ENCODE peak calls at places on chromosomes 1 and 21, in five cellular contexts. F is body of pancreas, N is stomach, Q is K562, R is A549. D is an unnamed sample.

GRCh38 chr1:97384294-97384952 is 536.4 kb downstream of the DPYD start:
- DNase-seq in N (no peak), R (no peak), F (no peak), Q (no peak), D (no peak)

GRCh38 chr1:229621663-229622062 is 4.3 kb downstream of the TAF5L start:
- DNase-seq in N (no peak), Q (no peak), R (no peak), F (no peak), D (no peak)

GRCh38 chr1:2480986-2481364 is 4.9 kb downstream of the PLCH2 start:
- DNase-seq in N (peak), R (no peak), Q (no peak), F (no peak), D (no peak)

GRCh38 chr1:53626576-53626975 is 112.4 kb downstream of the GLIS1 start:
- DNase-seq in Q (no peak), N (no peak), R (no peak), F (no peak), D (no peak)

GRCh38 chr1:182795563-182796228 is 6.1 kb downstream of the NPL start:
- DNase-seq in N (no peak), F (no peak), R (peak), Q (peak), D (no peak)

GRCh38 chr1:115976900-115977480 is 677 bp downstream of the SLC22A15 start:
- DNase-seq in R (no peak), Q (no peak), N (no peak), F (no peak), D (no peak)

GRCh38 chr1:29674625-29675326 is 438.5 kb downstream of the PTPRU start:
- DNase-seq in F (no peak), Q (no peak), N (peak), R (no peak), D (peak)

GRCh38 chr1:94591791-94592565 is 50.4 kb upstream of the F3 start:
- DNase-seq in N (no peak), F (no peak), Q (no peak), R (no peak), D (no peak)

GRCh38 chr1:90841477-90841876 is 124.4 kb upstream of the BARHL2 start:
- DNase-seq in R (no peak), Q (no peak), N (no peak), F (no peak), D (no peak)

GRCh38 chr21:44845418-44846200 is 27.7 kb upstream of the SUMO3 start:
- DNase-seq in Q (peak), N (peak), F (peak), R (peak), D (peak)

GRCh38 chr1:226820935-226821718 is 49.3 kb upstream of the PSEN2 start:
- DNase-seq in Q (no peak), R (peak), F (peak), N (peak), D (peak)

GRCh38 chr1:160814316-160814715 is 18.3 kb downstream of the LY9 start:
- DNase-seq in R (no peak), Q (no peak), N (no peak), F (no peak), D (no peak)

GRCh38 chr1:21397813-21398188 is 42.1 kb upstream of the NBPF3 start:
- DNase-seq in N (no peak), Q (peak), R (no peak), F (no peak), D (no peak)

GRCh38 chr21:17789085-17789484 is 30.1 kb downstream of the C21orf91 start:
- DNase-seq in Q (no peak), N (no peak), F (no peak), R (no peak), D (no peak)

GRCh38 chr1:228101994-228102790 is 933 bp downstream of the C1orf35 start:
- DNase-seq in R (peak), Q (peak), N (peak), F (peak), D (peak)

GRCh38 chr1:47387921-47388509 is 28.1 kb upstream of the FOXE3 start:
- DNase-seq in Q (no peak), F (no peak), R (no peak), N (no peak), D (no peak)

GRCh38 chr1:21511579-21512522 is 2.6 kb downstream of the ALPL start:
- DNase-seq in N (peak), F (no peak), Q (no peak), R (no peak), D (peak)

GRCh38 chr1:191634801-191635520 is 523.3 kb upstream of the RGS18 start:
- DNase-seq in F (no peak), Q (no peak), R (no peak), N (no peak), D (no peak)

GRCh38 chr1:90708236-90708786 is 8.8 kb downstream of the BARHL2 start:
- DNase-seq in N (no peak), F (no peak), R (no peak), Q (no peak), D (no peak)

GRCh38 chr1:236623371-236624166 is 19.3 kb upstream of the HEATR1 start:
- DNase-seq in Q (no peak), F (no peak), R (no peak), N (no peak), D (no peak)

GRCh38 chr1:5711079-5711478 is 281.1 kb downstream of the NPHP4 start:
- DNase-seq in Q (no peak), R (no peak), F (no peak), N (no peak), D (no peak)

GRCh38 chr1:10950316-10951172 is 61.9 kb upstream of the TARDBP start:
- DNase-seq in Q (no peak), F (no peak), R (no peak), N (no peak), D (no peak)

GRCh38 chr1:113392541-113392940 is 2.2 kb downstream of the MAGI3 start:
- DNase-seq in F (no peak), N (no peak), R (no peak), Q (no peak), D (no peak)

GRCh38 chr1:21781971-21782867 is 730 bp downstream of the USP48 start:
- DNase-seq in N (peak), Q (peak), R (peak), F (peak), D (peak)

GRCh38 chr21:25487046-25487594 is 120.2 kb downstream of the MRPL39 start:
- DNase-seq in F (no peak), R (no peak), Q (no peak), N (no peak), D (no peak)

GRCh38 chr1:71753746-71754145 is 528.6 kb downstream of the NEGR1 start:
- DNase-seq in Q (no peak), F (no peak), R (no peak), N (no peak), D (no peak)

GRCh38 chr1:174976436-174977107 is 23.2 kb upstream of the CACYBP start:
- DNase-seq in Q (peak), R (no peak), F (no peak), N (no peak), D (no peak)

GRCh38 chr1:59739111-59739510 is 75.6 kb upstream of the HOOK1 start:
- DNase-seq in Q (no peak), N (no peak), R (no peak), F (no peak), D (no peak)

GRCh38 chr1:175848329-175848728 is 104.9 kb upstream of the TNR start:
- DNase-seq in Q (no peak), F (no peak), N (no peak), R (no peak), D (no peak)

GRCh38 chr1:225748479-225748878 is 29.1 kb upstream of the SRP9 start:
- DNase-seq in Q (no peak), N (no peak), F (no peak), R (no peak), D (no peak)

GRCh38 chr21:41111681-41112080 is 56.3 kb upstream of the BACE2 start:
- DNase-seq in F (no peak), Q (no peak), N (no peak), R (no peak), D (no peak)

GRCh38 chr1:190453550-190453949 is 24.1 kb downstream of the BRINP3 start:
- DNase-seq in F (no peak), R (no peak), Q (no peak), N (no peak), D (no peak)

GRCh38 chr1:165717918-165718515 is 19.7 kb upstream of the ALDH9A1 start:
- DNase-seq in F (peak), Q (peak), R (peak), N (peak), D (no peak)

DNA sequence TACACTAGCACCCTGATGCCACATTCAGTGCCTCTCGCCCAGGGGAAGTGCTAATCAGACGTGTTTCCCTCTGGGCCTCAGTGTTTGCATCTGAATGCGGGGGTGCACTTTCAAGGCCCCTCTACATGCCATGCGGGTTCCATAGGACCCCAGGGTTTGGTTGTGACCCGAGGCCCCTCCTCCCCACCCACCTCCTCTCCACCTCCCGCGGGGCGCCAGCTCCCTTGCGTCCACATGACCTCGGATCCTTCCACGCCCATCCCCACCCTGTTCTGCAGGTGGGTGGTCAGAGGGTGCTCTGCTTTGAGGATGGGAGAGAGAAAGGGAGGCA is 5.1 kb upstream of the RUNX3 start:
- DNase-seq in Q (no peak), N (no peak), F (no peak), R (no peak), D (no peak)
- TF ChIP-seq POLR2A in Q (no peak), N (no peak), F (no peak), R (no peak), D (no peak)

GRCh38 chr1:15799004-15799867 is 8.2 kb downstream of the UQCRHL start:
- DNase-seq in N (peak), F (peak), Q (peak), R (peak), D (no peak)
- TF ChIP-seq POLR2A in N (no peak), F (peak), Q (no peak), R (peak), D (peak)

GRCh38 chr1:205660361-205660760 is 19.9 kb downstream of the SLC45A3 start:
- DNase-seq in N (no peak), Q (no peak), R (no peak), F (no peak), D (no peak)

GRCh38 chr1:205661429-205662134 is 18.7 kb downstream of the SLC45A3 start:
- DNase-seq in N (no peak), F (no peak), Q (no peak), R (no peak), D (no peak)

GRCh38 chr1:205656236-205656635 is 24.1 kb downstream of the SLC45A3 start:
- DNase-seq in F (no peak), Q (no peak), R (no peak), N (no peak), D (no peak)

GRCh38 chr1:205662135-205662725 is 18.1 kb downstream of the SLC45A3 start:
- DNase-seq in R (no peak), Q (no peak), F (no peak), N (no peak), D (no peak)

GRCh38 chr1:205658943-205659581 is 21.2 kb downstream of the SLC45A3 start:
- DNase-seq in Q (peak), R (peak), N (peak), F (peak), D (peak)
- TF ChIP-seq POLR2A in Q (no peak), R (no peak), N (no peak), F (no peak), D (no peak)

GRCh38 chr1:43653339-43653738 is 3.4 kb downstream of the KDM4A start:
- DNase-seq in N (no peak), F (no peak), Q (peak), R (peak), D (no peak)

GRCh38 chr1:43651188-43651587 is 1.2 kb downstream of the KDM4A start:
- DNase-seq in Q (peak), N (no peak), F (no peak), R (no peak), D (no peak)

GRCh38 chr1:43648448-43648847 is 1.5 kb upstream of the KDM4A start:
- DNase-seq in Q (peak), F (no peak), N (no peak), R (no peak), D (no peak)

GRCh38 chr1:43651922-43652321 is 2.0 kb downstream of the KDM4A start:
- DNase-seq in Q (peak), R (no peak), N (no peak), F (no peak), D (peak)

DNA sequence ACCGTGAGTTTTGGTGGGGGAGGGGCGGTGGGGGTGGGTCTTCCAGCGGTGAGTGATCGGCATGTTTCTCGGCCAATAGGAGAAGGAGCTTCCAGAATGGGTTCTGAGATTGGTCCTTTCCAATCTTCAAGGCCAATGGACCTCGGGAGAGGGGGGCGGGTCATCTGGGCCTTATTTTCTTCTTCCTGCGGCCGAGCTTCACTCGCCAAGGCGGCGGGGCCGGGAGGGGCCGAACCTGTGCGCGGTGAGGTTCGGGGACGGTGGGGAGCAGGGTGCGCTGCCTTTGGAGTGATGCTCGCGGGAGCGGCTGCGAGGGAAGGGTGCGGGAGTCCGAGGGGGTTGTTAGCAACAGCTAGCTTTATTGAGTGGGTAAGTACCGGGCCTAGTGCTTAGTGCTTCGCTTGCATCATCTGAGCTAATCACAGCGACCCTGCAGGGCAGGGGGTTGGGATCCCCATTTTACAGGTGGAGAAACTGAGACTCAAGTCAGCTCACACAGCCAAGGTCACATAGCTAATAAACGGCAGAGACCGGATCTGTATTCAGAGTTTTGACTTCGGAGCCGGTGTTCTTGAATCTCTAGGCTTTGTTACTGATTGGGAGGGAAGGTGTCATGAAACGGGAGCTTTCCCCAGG is 475 bp downstream of the KDM4A start:
- DNase-seq in Q (peak), F (peak), N (peak), R (peak), D (peak)
- TF ChIP-seq POLR2A in Q (peak), F (peak), N (peak), R (peak), D (peak)

GRCh38 chr1:201885531-201886075 is 3.1 kb upstream of the SHISA4 start:
- DNase-seq in N (no peak), R (peak), F (no peak), Q (peak), D (no peak)

GRCh38 chr1:201888282-201889033 is at the start of gene SHISA4:
- DNase-seq in N (peak), Q (peak), R (peak), F (peak), D (peak)

GRCh38 chr1:201884472-201884871 is 4.2 kb upstream of the SHISA4 start:
- DNase-seq in N (no peak), F (no peak), R (no peak), Q (peak), D (peak)

GRCh38 chr1:201887116-201887866 is 1.4 kb upstream of the SHISA4 start:
- DNase-seq in Q (no peak), F (no peak), R (no peak), N (no peak), D (no peak)

GRCh38 chr1:201886103-201886885 is 2.4 kb upstream of the SHISA4 start:
- DNase-seq in Q (peak), N (no peak), R (no peak), F (no peak), D (no peak)
- TF ChIP-seq POLR2A in Q (no peak), N (no peak), R (no peak), F (no peak), D (no peak)

GRCh38 chr1:8423702-8424538 is 106.0 kb downstream of the SLC45A1 start:
- DNase-seq in R (peak), F (peak), Q (peak), N (peak), D (peak)
- TF ChIP-seq POLR2A in R (no peak), F (peak), Q (no peak), N (no peak), D (no peak)

DNA sequence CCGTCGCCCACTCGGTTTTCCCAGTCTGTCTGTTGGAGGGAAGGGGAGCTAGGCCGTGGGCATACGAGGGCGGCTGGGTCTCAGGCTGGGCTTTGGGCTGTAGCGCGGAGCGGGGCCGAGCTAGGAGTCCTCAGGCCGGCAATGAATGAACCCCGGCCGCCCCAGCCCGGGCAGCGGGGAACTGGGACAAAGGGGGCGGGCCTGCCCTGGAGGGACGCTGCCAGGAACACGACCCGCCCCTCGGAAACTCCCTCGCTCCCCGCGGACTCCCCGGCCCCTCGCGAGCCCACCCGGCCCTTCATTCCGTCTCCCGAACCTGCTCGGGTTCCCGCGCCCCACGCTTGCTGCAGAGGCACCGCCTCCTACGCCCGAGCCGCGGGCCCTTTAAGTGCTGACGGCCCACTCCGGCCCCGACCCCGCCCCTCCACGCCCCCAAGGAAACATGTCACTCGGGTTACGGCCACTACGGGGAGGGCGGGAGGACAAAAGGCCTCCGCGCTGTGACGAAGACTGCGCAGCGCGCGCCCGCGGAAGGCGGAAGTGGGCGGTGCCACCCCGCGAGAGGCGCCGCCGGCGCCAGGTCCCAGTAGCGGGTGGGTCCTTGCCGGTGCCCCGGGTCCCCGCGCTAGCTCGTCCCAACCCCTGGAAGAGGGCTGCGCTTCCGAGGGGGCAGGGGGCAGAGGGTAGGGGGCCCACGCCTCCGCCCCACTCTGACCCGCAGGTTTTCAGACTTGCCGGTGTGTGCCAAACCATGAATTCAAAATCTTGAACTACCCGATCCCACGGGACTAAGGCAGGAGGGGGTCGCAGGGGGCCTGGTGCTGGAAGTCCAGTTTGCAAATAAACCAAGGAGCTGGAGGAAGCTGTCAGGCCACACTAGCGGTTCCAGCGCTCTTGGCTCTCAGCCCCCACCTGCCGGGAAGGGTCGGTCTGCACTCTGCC is at the start of gene GALE:
- DNase-seq in N (peak), R (peak), F (peak), Q (peak), D (peak)
- TF ChIP-seq POLR2A in N (no peak), R (peak), F (peak), Q (peak), D (peak)

GRCh38 chr1:224116131-224116530 is 2.2 kb downstream of the FBXO28 start:
- DNase-seq in F (no peak), Q (peak), R (peak), N (no peak), D (no peak)

GRCh38 chr1:224114787-224115175 is 870 bp downstream of the FBXO28 start:
- DNase-seq in R (no peak), N (no peak), F (no peak), Q (no peak), D (no peak)

GRCh38 chr1:224113005-224113404 is 906 bp upstream of the FBXO28 start:
- DNase-seq in Q (no peak), F (no peak), N (no peak), R (no peak), D (no peak)

GRCh38 chr1:224113545-224113917 is 380 bp upstream of the FBXO28 start:
- DNase-seq in N (no peak), Q (no peak), F (no peak), R (no peak), D (no peak)

DNA sequence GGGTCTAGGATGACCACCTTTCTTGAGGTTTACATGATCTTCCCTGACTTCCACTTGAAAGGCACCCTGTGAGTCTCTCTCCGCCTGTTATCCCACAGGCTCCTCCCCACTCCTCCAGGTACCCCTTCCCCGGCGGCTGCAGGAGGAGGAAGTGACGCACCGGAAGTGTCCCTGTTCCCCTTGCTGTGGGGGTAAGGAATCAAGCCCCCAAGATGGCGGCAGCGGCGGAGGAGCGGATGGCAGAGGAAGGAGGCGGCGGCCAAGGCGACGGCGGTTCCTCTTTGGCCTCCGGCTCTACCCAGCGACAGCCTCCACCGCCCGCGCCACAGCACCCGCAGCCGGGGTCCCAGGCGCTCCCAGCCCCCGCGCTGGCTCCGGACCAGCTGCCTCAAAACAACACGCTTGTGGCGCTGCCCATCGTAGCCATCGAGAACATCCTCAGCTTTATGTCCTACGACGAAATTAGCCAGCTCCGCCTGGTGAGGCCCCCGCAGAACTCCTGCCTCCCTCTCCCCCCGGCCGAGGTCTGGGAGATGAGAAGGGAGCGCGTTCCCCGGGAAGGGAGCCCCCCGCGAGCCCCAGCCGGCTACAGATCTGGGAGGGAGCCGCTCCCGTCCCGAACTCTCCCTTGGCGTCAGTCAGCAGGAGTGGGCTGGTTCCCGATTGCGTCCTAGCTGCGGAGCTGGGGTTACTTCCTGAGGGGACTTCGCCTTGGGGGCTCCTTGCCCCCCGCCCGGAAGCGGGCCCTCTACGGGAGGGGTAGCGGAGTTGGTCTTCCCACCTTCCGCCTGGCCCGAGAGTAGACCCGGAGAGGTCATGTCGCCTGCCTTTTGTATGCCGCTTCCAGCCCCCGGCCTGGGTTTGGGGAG is at the start of gene FBXO28:
- DNase-seq in N (peak), R (peak), F (peak), Q (peak), D (peak)
- TF ChIP-seq POLR2A in N (no peak), R (peak), F (peak), Q (peak), D (peak)